ENCODE peak calls at places on chromosome 11, in six cellular contexts. G is HepG2, Q is H1, M is GM12891, L is K562, D is GM12878. K is an unnamed sample.

GRCh38 chr11:76355172-76355571 is 25.8 kb downstream of the THAP12 start:
- DNase-seq in G (peak; percentile 11), Q (no peak), M (no peak), L (no peak), D (no peak), K (no peak)

GRCh38 chr11:45807792-45808238 is 2.9 kb downstream of the SLC35C1 start:
- DNase-seq in G (no peak), Q (no peak), M (no peak), L (no peak), D (no peak), K (no peak)

GRCh38 chr11:85779956-85780640 is 30.8 kb downstream of the SYTL2 start:
- DNase-seq in G (no peak), Q (no peak), M (no peak), L (no peak), D (no peak), K (no peak)

GRCh38 chr11:2570841-2571597 is 126.2 kb downstream of the KCNQ1 start:
- DNase-seq in G (no peak), Q (no peak), M (no peak), L (no peak), D (no peak), K (no peak)

GRCh38 chr11:122340607-122341006 is 224.6 kb upstream of the BLID start:
- DNase-seq in G (no peak), Q (no peak), M (no peak), L (no peak), D (no peak), K (no peak)

GRCh38 chr11:1228183-1228821 is 5.4 kb downstream of the MUC5B start:
- DNase-seq in G (no peak), Q (peak; percentile 45), M (no peak), L (no peak), D (no peak), K (peak; percentile 31)

GRCh38 chr11:116690623-116691022 is 82.2 kb downstream of the BUD13 start:
- DNase-seq in G (no peak), Q (no peak), M (no peak), L (no peak), D (no peak), K (no peak)

GRCh38 chr11:66891849-66892660 is 35.2 kb downstream of the LRFN4 start:
- DNase-seq in G (peak; percentile 88), Q (no peak), M (peak; percentile 72), L (peak; percentile 95), D (peak; percentile 88), K (peak; percentile 77)

GRCh38 chr11:94147433-94147845 is 18.8 kb downstream of the PANX1 start:
- DNase-seq in G (no peak), Q (no peak), M (no peak), L (no peak), D (no peak), K (no peak)

GRCh38 chr11:37411289-37411688 is 813.3 kb upstream of the RAG2 start:
- DNase-seq in G (no peak), Q (no peak), M (no peak), L (no peak), D (no peak), K (no peak)

GRCh38 chr11:131389582-131389981 is 19.2 kb downstream of the NTM start:
- DNase-seq in G (no peak), Q (no peak), M (no peak), L (no peak), D (no peak), K (no peak)

GRCh38 chr11:77096591-77097019 is 6.0 kb upstream of the OMP start:
- DNase-seq in G (no peak), Q (no peak), M (no peak), L (no peak), D (no peak), K (no peak)

GRCh38 chr11:46392421-46393230 is 1.1 kb upstream of the CHRM4 start:
- DNase-seq in G (peak; percentile 66), Q (peak; percentile 97), M (peak; percentile 98), L (peak; percentile 91), D (no peak), K (peak; percentile 97)

GRCh38 chr11:122709042-122709760 is 53.7 kb downstream of the UBASH3B start:
- DNase-seq in G (no peak), Q (no peak), M (no peak), L (no peak), D (no peak), K (no peak)

GRCh38 chr11:71204294-71204693 is 48.1 kb downstream of the SHANK2 start:
- DNase-seq in G (no peak), Q (no peak), M (no peak), L (no peak), D (no peak), K (no peak)

GRCh38 chr11:59776210-59777066 is 21.3 kb downstream of the STX3 start:
- DNase-seq in G (peak; percentile 90), Q (no peak), M (no peak), L (peak; percentile 60), D (no peak), K (no peak)

GRCh38 chr11:120339394-120339890 is 3.2 kb downstream of the ARHGEF12 start:
- DNase-seq in G (peak; percentile 40), Q (no peak), M (no peak), L (peak; percentile 94), D (no peak), K (no peak)

GRCh38 chr11:45580399-45580798 is 85.0 kb downstream of the CHST1 start:
- DNase-seq in G (no peak), Q (peak; percentile 63), M (no peak), L (peak; percentile 23), D (no peak), K (no peak)

GRCh38 chr11:76589477-76589876 is 81.1 kb downstream of the LRRC32 start:
- DNase-seq in G (no peak), Q (no peak), M (no peak), L (no peak), D (no peak), K (no peak)

DNA sequence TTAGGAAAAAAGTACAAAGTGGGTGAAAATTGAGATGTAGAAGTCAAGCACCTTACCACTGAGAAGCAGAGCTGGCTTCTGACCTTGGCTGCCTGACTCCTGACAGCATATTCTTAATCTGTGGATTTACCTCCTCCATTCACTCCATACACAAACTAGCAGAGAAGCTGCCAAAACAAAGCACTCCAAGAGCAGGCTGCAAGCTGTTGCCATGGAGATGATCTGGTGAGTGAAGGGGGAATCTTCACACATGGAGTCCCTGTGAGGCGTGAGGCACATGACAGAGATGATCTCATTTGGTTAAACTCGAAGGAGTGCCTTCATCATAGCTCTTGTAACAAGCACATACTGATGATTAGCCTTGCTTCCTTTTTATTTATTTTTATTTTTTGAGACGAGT is 16.1 kb downstream of the COMMD9 start:
- DNase-seq in G (no peak), Q (no peak), M (no peak), L (no peak), D (no peak), K (no peak)
- TF ChIP-seq POLR2A in G (no peak), Q (no peak), M (no peak), L (no peak), D (no peak), K (no peak)

GRCh38 chr11:12862761-12863469 is 146.2 kb upstream of the RASSF10 start:
- DNase-seq in G (no peak), Q (peak; percentile 63), M (no peak), L (peak; percentile 41), D (no peak), K (no peak)
- TF ChIP-seq POLR2AphosphoS5 in G (no peak), Q (peak; percentile 81), M (no peak), L (no peak), D (no peak), K (no peak)

GRCh38 chr11:118143661-118144185 is 8.9 kb downstream of the SCN4B start:
- DNase-seq in G (no peak), Q (no peak), M (no peak), L (no peak), D (no peak), K (no peak)
- TF ChIP-seq TAF1 in G (no peak), Q (no peak), M (no peak), L (no peak), D (no peak), K (no peak)

DNA sequence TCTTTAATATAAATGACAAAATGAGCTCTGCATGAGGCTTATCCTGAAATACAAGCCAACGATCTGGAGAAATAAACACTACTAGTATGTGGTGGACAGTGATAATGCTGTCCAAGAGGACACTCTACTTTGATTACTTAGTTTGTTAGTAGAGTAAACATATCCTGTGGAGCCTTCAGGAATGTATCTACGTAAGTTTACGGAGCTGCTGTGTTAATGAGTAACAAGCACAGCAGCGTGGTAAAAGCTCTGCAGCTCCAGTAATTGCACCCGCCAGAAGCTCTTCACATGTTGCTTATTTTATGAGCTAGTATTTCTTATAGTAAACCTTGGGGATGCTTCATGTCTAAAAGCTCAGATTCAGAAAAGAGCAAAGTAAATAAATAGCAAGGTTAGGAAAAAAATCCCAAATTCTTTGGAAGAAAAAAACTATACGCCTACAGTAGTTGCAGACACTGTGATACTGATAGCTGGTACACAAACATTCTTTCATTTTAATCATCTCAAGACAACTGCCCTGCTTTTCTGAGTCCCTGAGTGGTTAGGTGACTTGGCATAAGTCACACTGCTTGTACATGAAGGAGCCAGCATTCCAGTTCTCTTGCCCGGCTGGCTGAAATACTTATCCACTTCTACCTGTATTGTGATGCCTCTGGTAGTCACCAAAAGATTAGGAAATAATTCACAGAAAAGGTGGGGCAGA is 32.7 kb upstream of the CCDC34 start:
- DNase-seq in G (peak; percentile 95), Q (no peak), M (no peak), L (no peak), D (no peak), K (no peak)
- TF ChIP-seq POLR2A in G (no peak), Q (no peak), M (no peak), L (no peak), D (no peak), K (no peak)

K was measured in GM12892.